ENCODE peak calls at places on chromosome 1, in ten cellular contexts. W is neural crest cell; X is GM20000; T is stomach; G is GM12865; S is CD8-positive, alpha-beta T cell; V is body of pancreas; U is BJ; D is lower lobe of right lung; K is RWPE1. E is an unnamed sample.

GRCh38 chr1:112504002-112504401 is 4.8 kb upstream of the WNT2B start:
- DNase-seq in W (no peak), X (no peak), T (no peak), G (no peak), S (no peak), V (no peak), U (no peak), D (no peak), K (no peak), E (no peak)

GRCh38 chr1:197970771-197971170 is 53.6 kb downstream of the LHX9 start:
- DNase-seq in W (no peak), X (no peak), T (no peak), G (no peak), S (no peak), V (no peak), U (no peak), D (no peak), K (no peak), E (no peak)

GRCh38 chr1:9129391-9130041 is 614 bp upstream of the GPR157 start:
- DNase-seq in W (peak; percentile 50), X (peak; percentile 92), T (peak; percentile 93), G (peak; percentile 95), S (peak; percentile 86), V (peak; percentile 95), U (no peak), D (peak; percentile 96), K (peak; percentile 88), E (no peak)

GRCh38 chr1:42845866-42846256 is 552 bp upstream of the ZNF691 start:
- DNase-seq in W (no peak), X (peak; percentile 18), T (no peak), G (no peak), S (no peak), V (no peak), U (no peak), D (no peak), K (peak; percentile 20), E (no peak)

GRCh38 chr1:59747469-59748014 is 67.2 kb upstream of the HOOK1 start:
- DNase-seq in W (no peak), X (no peak), T (no peak), G (no peak), S (no peak), V (no peak), U (no peak), D (no peak), K (no peak), E (no peak)

GRCh38 chr1:117657031-117657430 is 51.2 kb downstream of the TENT5C start:
- DNase-seq in W (no peak), X (no peak), T (no peak), G (no peak), S (no peak), V (no peak), U (peak; percentile 21), D (no peak), K (peak; percentile 66), E (peak; percentile 64)

GRCh38 chr1:65265296-65266271 is 43.8 kb upstream of the DNAJC6 start:
- DNase-seq in W (peak; percentile 52), X (peak; percentile 38), T (peak; percentile 53), G (peak; percentile 67), S (peak; percentile 22), V (peak; percentile 66), U (no peak), D (no peak), K (peak; percentile 41), E (no peak)

GRCh38 chr1:64973061-64973647 is 6.8 kb upstream of the JAK1 start:
- DNase-seq in W (no peak), X (no peak), T (no peak), G (no peak), S (no peak), V (no peak), U (no peak), D (no peak), K (no peak), E (no peak)

GRCh38 chr1:229068266-229069043 is 202.5 kb upstream of the RAB4A start:
- DNase-seq in W (no peak), X (no peak), T (no peak), G (no peak), S (no peak), V (no peak), U (no peak), D (peak; percentile 69), K (no peak), E (no peak)

GRCh38 chr1:182198006-182198605 is 136.6 kb upstream of the ZNF648 start:
- DNase-seq in W (no peak), X (peak; percentile 14), T (no peak), G (peak; percentile 44), S (no peak), V (no peak), U (no peak), D (no peak), K (no peak), E (no peak)
- TF ChIP-seq CTCF in W (peak; percentile 22), X (peak; percentile 27), T (no peak), G (peak; percentile 41), S (no peak), V (no peak), U (peak; percentile 28), D (peak; percentile 32), K (no peak), E (no peak)

DNA sequence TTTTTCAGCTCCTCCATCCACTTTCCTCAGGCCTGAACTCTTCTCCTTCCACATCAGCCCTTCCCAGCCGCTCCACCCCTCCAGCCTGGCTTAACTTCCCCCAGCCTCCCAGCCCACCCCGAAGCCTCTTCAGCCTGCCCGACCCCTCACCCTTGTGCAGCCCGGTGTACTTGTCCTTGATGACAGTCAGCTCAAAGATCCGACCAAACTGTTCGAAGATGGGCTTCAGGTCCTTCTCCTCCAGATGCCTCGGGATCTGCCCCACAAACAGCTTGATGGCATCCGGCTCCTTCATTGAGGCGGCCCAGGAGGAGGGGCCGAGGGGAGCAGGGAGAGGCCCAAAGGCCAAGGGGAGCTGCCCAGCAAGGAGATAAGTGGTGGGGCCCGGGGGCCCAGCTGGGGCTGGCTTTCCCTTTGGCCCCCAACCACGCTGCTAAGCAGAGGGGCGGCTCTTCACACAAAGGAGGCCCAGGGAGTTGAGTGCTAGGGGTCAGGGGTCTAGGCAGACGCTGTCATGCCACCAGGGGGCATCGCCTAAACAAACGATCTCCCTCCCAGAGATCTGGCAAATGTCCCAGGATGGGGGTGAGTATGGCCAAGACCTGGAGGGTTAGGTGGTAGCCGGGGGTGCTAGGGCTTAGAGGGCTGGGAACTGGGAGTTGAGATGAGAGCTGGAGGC is 738 bp downstream of the CELF3 start:
- DNase-seq in W (peak; percentile 45), X (no peak), T (no peak), G (peak; percentile 11), S (no peak), V (no peak), U (no peak), D (no peak), K (no peak), E (no peak)
- TF ChIP-seq CTCF in W (peak; percentile 55), X (no peak), T (no peak), G (no peak), S (no peak), V (no peak), U (no peak), D (no peak), K (no peak), E (no peak)

DNA sequence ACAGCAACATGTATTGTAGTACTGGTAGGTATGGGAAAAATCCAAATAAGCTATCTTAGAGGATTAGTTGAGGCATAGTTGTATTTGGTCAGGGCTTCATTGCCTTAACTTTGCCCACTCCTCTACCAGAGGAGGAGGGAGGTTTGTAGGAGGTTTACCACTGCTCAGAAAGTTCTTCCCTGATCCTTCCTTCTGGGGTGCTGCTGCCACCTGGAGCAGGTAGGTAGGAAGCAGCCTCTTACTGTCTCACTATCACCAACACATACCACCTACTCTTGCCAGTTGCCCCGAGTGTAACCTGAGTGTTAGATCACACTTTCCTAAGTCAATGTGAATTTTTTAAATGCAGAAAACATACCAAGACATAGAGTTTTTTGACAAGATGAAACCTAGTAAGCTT is 24.1 kb upstream of the ZSWIM5 start:
- DNase-seq in W (no peak), X (no peak), T (peak; percentile 29), G (peak; percentile 13), S (peak; percentile 12), V (peak; percentile 52), U (no peak), D (no peak), K (peak; percentile 22), E (no peak)
- TF ChIP-seq CTCF in W (no peak), X (no peak), T (no peak), G (peak; percentile 12), S (no peak), V (no peak), U (no peak), D (no peak), K (no peak), E (no peak)

DNA sequence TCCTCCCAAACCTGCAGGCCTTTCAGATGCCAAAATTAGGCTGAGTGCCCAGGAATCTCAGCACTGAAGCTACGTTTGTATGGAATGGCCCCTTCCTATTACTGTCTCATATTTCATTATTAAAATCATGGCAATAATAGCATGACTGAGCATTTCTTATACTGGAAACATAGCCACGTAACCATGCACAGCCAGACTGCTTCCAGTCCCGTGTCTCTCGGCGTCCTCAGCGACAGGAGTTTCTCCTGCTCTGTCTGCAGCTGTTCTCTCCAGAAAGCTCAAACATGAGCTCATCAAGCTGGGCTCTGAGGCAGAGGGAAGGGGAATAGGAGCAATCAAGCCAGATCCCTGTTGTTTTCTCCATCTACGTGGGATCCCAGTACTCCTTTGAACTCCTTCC is 104.0 kb downstream of the CDC7 start:
- DNase-seq in W (no peak), X (no peak), T (no peak), G (no peak), S (no peak), V (no peak), U (no peak), D (no peak), K (no peak), E (no peak)
- TF ChIP-seq CTCF in W (no peak), X (no peak), T (no peak), G (no peak), S (no peak), V (no peak), U (no peak), D (no peak), K (no peak), E (no peak)

E was measured in AG09319.